ENCODE peak calls at places on chromosomes 6 and 20, in ten cellular contexts. R is GM04504, A is anterior cingulate cortex, Q is stomach, O is kidney tubule cell, Z is ureter, L is suprapubic skin, M is epithelial cell of esophagus, N is T-helper 2 cell, X is lower lobe of right lung. E is an unnamed sample.

GRCh38 chr6:42366011-42366705 is 85.6 kb downstream of the TRERF1 start:
- DNase-seq in N (no peak), M (no peak), Q (no peak), A (no peak), R (no peak), Z (no peak), L (no peak), X (no peak), O (no peak), E (no peak)

GRCh38 chr20:61587910-61588309 is 335.8 kb downstream of the CDH4 start:
- DNase-seq in M (no peak), O (no peak), N (no peak), L (no peak), R (no peak), Z (no peak), X (no peak), A (no peak), Q (no peak), E (no peak)

GRCh38 chr20:58331961-58332551 is 22.5 kb downstream of the RAB22A start:
- DNase-seq in L (no peak), Z (no peak), O (no peak), A (no peak), M (no peak), X (no peak), R (no peak), N (no peak), Q (no peak), E (no peak)

GRCh38 chr6:6348251-6348650 is 27.8 kb upstream of the F13A1 start:
- DNase-seq in L (no peak), X (no peak), A (no peak), Q (no peak), M (no peak), Z (no peak), R (no peak), O (no peak), N (no peak), E (no peak)

GRCh38 chr6:137218473-137218916 is 690 bp downstream of the IFNGR1 start:
- DNase-seq in Z (no peak), Q (no peak), R (peak), X (no peak), L (peak), A (no peak), O (peak), M (peak), N (peak), E (no peak)

GRCh38 chr20:60024801-60025200 is 66.6 kb downstream of the CDH26 start:
- DNase-seq in Z (no peak), N (no peak), Q (no peak), R (no peak), L (no peak), O (no peak), M (no peak), A (no peak), X (no peak), E (no peak)

GRCh38 chr20:63045991-63046390 is 39.2 kb upstream of the BHLHE23 start:
- DNase-seq in Z (no peak), Q (no peak), A (no peak), R (no peak), M (no peak), X (peak), O (no peak), L (no peak), N (no peak), E (no peak)

GRCh38 chr20:48877299-48877698 is 44.2 kb upstream of the ARFGEF2 start:
- DNase-seq in Q (no peak), M (no peak), L (no peak), N (no peak), Z (no peak), O (no peak), A (no peak), X (no peak), R (no peak), E (no peak)

GRCh38 chr20:18705906-18706305 is 107.7 kb upstream of the SCP2D1 start:
- DNase-seq in A (no peak), Z (no peak), R (no peak), N (no peak), O (no peak), X (no peak), L (no peak), Q (no peak), M (no peak), E (no peak)